ENCODE peak calls at places on chromosomes 13 and 19, in eight cellular contexts. J is EL; T is activated T-helper 2 cell treated with anti-CD3 and anti-CD28 coated beads, Interferon-gamma antibody, Interleukin-2, Interleukin-4, amounts not matched to agents 10 μg/mL and 5 μg/mL and 100 μg/mL, durations not matched to agents 14 hours and 24 hours and 36 hours; V is cerebellum; W is iris pigment epithelial cell; U is astrocyte of the spinal cord; D is skeletal muscle cell; L is NCI-H510A treated with DMSO at 0.1 percent for 48 hours. Q is an unnamed sample.
A peak's percentile ranks its signal among the peaks of the same experiment; 100 is the strongest.

GRCh38 chr19:54817670-54818536 is 1.6 kb downstream of the KIR3DL1 start:
- DNase-seq in J (no peak), T (no peak), V (no peak), W (no peak), U (no peak), D (no peak), L (no peak), Q (no peak)

GRCh38 chr19:43759515-43759914 is 4.8 kb upstream of the SMG9 start:
- DNase-seq in J (peak; percentile 91), T (no peak), V (no peak), W (peak; percentile 87), U (peak; percentile 80), D (no peak), L (no peak), Q (no peak)

GRCh38 chr19:39131255-39131755 is 5.7 kb downstream of the PAK4 start:
- DNase-seq in J (no peak), T (no peak), V (no peak), W (no peak), U (no peak), D (no peak), L (no peak), Q (no peak)

GRCh38 chr13:110921209-110921608 is 6.3 kb upstream of the ANKRD10 start:
- DNase-seq in J (no peak), T (no peak), V (no peak), W (no peak), U (no peak), D (no peak), L (no peak), Q (no peak)

GRCh38 chr13:20161275-20161950 is 561 bp upstream of the GJA3 start:
- DNase-seq in J (peak; percentile 31), T (peak; percentile 32), V (no peak), W (no peak), U (no peak), D (no peak), L (no peak), Q (no peak)

GRCh38 chr19:58183822-58184215 is 958 bp downstream of the ZNF274 start:
- DNase-seq in J (no peak), T (no peak), V (no peak), W (no peak), U (no peak), D (no peak), L (no peak), Q (peak; percentile 34)

GRCh38 chr13:99007414-99007986 is 29.6 kb upstream of the DOCK9 start:
- DNase-seq in J (no peak), T (no peak), V (no peak), W (no peak), U (no peak), D (no peak), L (no peak), Q (no peak)

GRCh38 chr19:11382898-11383705 is 1.0 kb downstream of the EPOR start:
- DNase-seq in J (peak; percentile 50), T (peak; percentile 40), V (no peak), W (peak; percentile 10), U (no peak), D (no peak), L (peak; percentile 65), Q (peak; percentile 20)

GRCh38 chr13:52195052-52195837 is 35.8 kb upstream of the NEK3 start:
- DNase-seq in J (peak; percentile 66), T (peak; percentile 57), V (peak; percentile 58), W (peak; percentile 85), U (peak; percentile 81), D (peak; percentile 39), L (peak; percentile 17), Q (no peak)

GRCh38 chr19:13441810-13442512 is 64.3 kb downstream of the CACNA1A start:
- DNase-seq in J (peak; percentile 35), T (peak; percentile 15), V (peak; percentile 85), W (peak; percentile 27), U (peak; percentile 44), D (no peak), L (no peak), Q (no peak)

GRCh38 chr13:112448621-112449544 is 72.7 kb downstream of the SPACA7 start:
- DNase-seq in J (no peak), T (no peak), V (no peak), W (no peak), U (no peak), D (no peak), L (no peak), Q (no peak)

GRCh38 chr19:12985049-12985776 is 10.1 kb upstream of the NFIX start:
- DNase-seq in J (peak; percentile 20), T (no peak), V (no peak), W (no peak), U (peak; percentile 64), D (peak; percentile 44), L (peak; percentile 47), Q (no peak)

GRCh38 chr13:105441406-105441805 is 1094.1 kb downstream of the EFNB2 start:
- DNase-seq in J (peak; percentile 3), T (no peak), V (no peak), W (peak; percentile 65), U (peak; percentile 14), D (no peak), L (peak; percentile 6), Q (no peak)

GRCh38 chr13:94233831-94234230 is 245.7 kb downstream of the DCT start:
- DNase-seq in J (no peak), T (no peak), V (no peak), W (no peak), U (no peak), D (no peak), L (no peak), Q (no peak)

GRCh38 chr13:102878491-102878890 is 32.7 kb downstream of the ERCC5 start:
- DNase-seq in J (no peak), T (no peak), V (no peak), W (peak; percentile 67), U (peak; percentile 58), D (peak; percentile 37), L (no peak), Q (no peak)

GRCh38 chr19:46621191-46622117 is 3.4 kb downstream of the PTGIR start:
- DNase-seq in J (no peak), T (no peak), V (no peak), W (no peak), U (no peak), D (no peak), L (no peak), Q (no peak)

GRCh38 chr19:44476559-44477408 is 23.5 kb downstream of the ZNF180 start:
- DNase-seq in J (peak; percentile 10), T (no peak), V (no peak), W (peak; percentile 8), U (peak; percentile 33), D (no peak), L (no peak), Q (no peak)

GRCh38 chr19:32916969-32917611 is 47.5 kb upstream of the SLC7A9 start:
- DNase-seq in J (no peak), T (no peak), V (no peak), W (peak; percentile 31), U (no peak), D (no peak), L (no peak), Q (no peak)

GRCh38 chr19:19554074-19555023 is 16.3 kb downstream of the CILP2 start:
- DNase-seq in J (peak; percentile 54), T (peak; percentile 40), V (no peak), W (peak; percentile 29), U (no peak), D (no peak), L (no peak), Q (no peak)

GRCh38 chr13:76939215-76939614 is 9.1 kb upstream of the ACOD1 start:
- DNase-seq in J (peak; percentile 58), T (no peak), V (no peak), W (peak; percentile 71), U (no peak), D (no peak), L (no peak), Q (no peak)

GRCh38 chr19:45499196-45500180 is 1.2 kb downstream of the PPM1N start:
- DNase-seq in J (peak; percentile 56), T (peak; percentile 68), V (no peak), W (peak; percentile 42), U (no peak), D (no peak), L (peak; percentile 5), Q (peak; percentile 19)

GRCh38 chr19:43767818-43768217 is 13.0 kb downstream of the KCNN4 start:
- DNase-seq in J (no peak), T (no peak), V (no peak), W (no peak), U (no peak), D (no peak), L (no peak), Q (no peak)

GRCh38 chr13:109840201-109840892 is 54.0 kb upstream of the IRS2 start:
- DNase-seq in J (peak; percentile 91), T (no peak), V (no peak), W (peak; percentile 74), U (peak; percentile 34), D (peak; percentile 56), L (no peak), Q (peak; percentile 72)

GRCh38 chr19:45558399-45558878 is 26.2 kb downstream of the OPA3 start:
- DNase-seq in J (peak; percentile 33), T (peak; percentile 63), V (no peak), W (peak; percentile 50), U (peak; percentile 33), D (no peak), L (peak; percentile 60), Q (no peak)

GRCh38 chr13:30690282-30691188 is 44.8 kb upstream of the ALOX5AP start:
- DNase-seq in J (peak; percentile 96), T (peak; percentile 21), V (no peak), W (peak; percentile 97), U (peak; percentile 94), D (peak; percentile 98), L (no peak), Q (peak; percentile 30)

GRCh38 chr13:25080773-25081172 is 15.2 kb upstream of the PABPC3 start:
- DNase-seq in J (no peak), T (no peak), V (no peak), W (no peak), U (no peak), D (no peak), L (no peak), Q (no peak)

GRCh38 chr19:47598407-47599349 is 10.3 kb upstream of the BICRA start:
- DNase-seq in J (peak; percentile 99), T (no peak), V (no peak), W (peak; percentile 98), U (peak; percentile 97), D (peak; percentile 91), L (no peak), Q (peak; percentile 79)

GRCh38 chr19:5106361-5106760 is 137.4 kb downstream of the KDM4B start:
- DNase-seq in J (no peak), T (no peak), V (no peak), W (no peak), U (no peak), D (no peak), L (no peak), Q (no peak)

GRCh38 chr19:11268783-11269267 is 6.5 kb upstream of the DOCK6 start:
- DNase-seq in J (peak; percentile 67), T (no peak), V (no peak), W (peak; percentile 89), U (peak; percentile 86), D (peak; percentile 45), L (no peak), Q (no peak)

GRCh38 chr13:98576215-98576945 is 527 bp downstream of the STK24 start:
- DNase-seq in J (peak; percentile 41), T (peak; percentile 45), V (peak; percentile 47), W (no peak), U (no peak), D (no peak), L (no peak), Q (no peak)

GRCh38 chr13:20230913-20231838 is 943 bp downstream of the GJB6 start:
- DNase-seq in J (no peak), T (no peak), V (peak; percentile 7), W (no peak), U (no peak), D (no peak), L (no peak), Q (no peak)

GRCh38 chr13:42000836-42001235 is 39.9 kb upstream of the VWA8 start:
- DNase-seq in J (peak; percentile 20), T (no peak), V (no peak), W (no peak), U (no peak), D (no peak), L (no peak), Q (no peak)

GRCh38 chr13:98390086-98390697 is 186.7 kb downstream of the STK24 start:
- DNase-seq in J (no peak), T (no peak), V (no peak), W (no peak), U (peak; percentile 7), D (no peak), L (no peak), Q (no peak)

GRCh38 chr19:51196181-51196580 is 28.7 kb upstream of the CD33 start:
- DNase-seq in J (no peak), T (no peak), V (no peak), W (no peak), U (no peak), D (no peak), L (no peak), Q (no peak)

Q was measured in T1000.